ENCODE peak calls at places on chromosome 9, in five cellular contexts. One of them, this sample, is unnamed.

GRCh38 chr9:84493284-84493947 is 152.9 kb upstream of the SLC28A3 start:
- DNase-seq in activated CD4-positive, alpha-beta T cell treated with anti-CD3 and anti-CD28 coated beads, Interleukin-2, amount 50 U/mL, for 1 hour: no peak
- DNase-seq in neural progenitor cell: peak; percentile 7
- DNase-seq in HT1080: no peak
- DNase-seq in stimulated activated naive CD4-positive, alpha-beta T cell: no peak
- DNase-seq in this sample: no peak

GRCh38 chr9:36748322-36748899 is 175.7 kb downstream of the MELK start:
- DNase-seq in neural progenitor cell: peak; percentile 84
- DNase-seq in stimulated activated naive CD4-positive, alpha-beta T cell: no peak
- DNase-seq in HT1080: peak; percentile 22
- DNase-seq in activated CD4-positive, alpha-beta T cell treated with anti-CD3 and anti-CD28 coated beads, Interleukin-2, amount 50 U/mL, for 1 hour: peak; percentile 17
- DNase-seq in this sample: peak; percentile 83

GRCh38 chr9:6779417-6780241 is 21.9 kb downstream of the KDM4C start:
- DNase-seq in neural progenitor cell: no peak
- DNase-seq in activated CD4-positive, alpha-beta T cell treated with anti-CD3 and anti-CD28 coated beads, Interleukin-2, amount 50 U/mL, for 1 hour: no peak
- DNase-seq in stimulated activated naive CD4-positive, alpha-beta T cell: no peak
- DNase-seq in HT1080: no peak
- DNase-seq in this sample: no peak

GRCh38 chr9:74379718-74380117 is 117.4 kb upstream of the RORB start:
- DNase-seq in HT1080: peak; percentile 53
- DNase-seq in activated CD4-positive, alpha-beta T cell treated with anti-CD3 and anti-CD28 coated beads, Interleukin-2, amount 50 U/mL, for 1 hour: no peak
- DNase-seq in stimulated activated naive CD4-positive, alpha-beta T cell: no peak
- DNase-seq in neural progenitor cell: peak; percentile 70
- DNase-seq in this sample: peak; percentile 51

GRCh38 chr9:124658165-124659017 is 112.7 kb downstream of the NR6A1 start:
- DNase-seq in activated CD4-positive, alpha-beta T cell treated with anti-CD3 and anti-CD28 coated beads, Interleukin-2, amount 50 U/mL, for 1 hour: no peak
- DNase-seq in stimulated activated naive CD4-positive, alpha-beta T cell: peak; percentile 41
- DNase-seq in neural progenitor cell: peak; percentile 87
- DNase-seq in HT1080: peak; percentile 96
- DNase-seq in this sample: peak; percentile 45

GRCh38 chr9:94101169-94101853 is 17.0 kb downstream of the PTPDC1 start:
- DNase-seq in neural progenitor cell: no peak
- DNase-seq in stimulated activated naive CD4-positive, alpha-beta T cell: no peak
- DNase-seq in activated CD4-positive, alpha-beta T cell treated with anti-CD3 and anti-CD28 coated beads, Interleukin-2, amount 50 U/mL, for 1 hour: no peak
- DNase-seq in HT1080: no peak
- DNase-seq in this sample: no peak

GRCh38 chr9:84300271-84300670 is 40.3 kb downstream of the SLC28A3 start:
- DNase-seq in HT1080: no peak
- DNase-seq in activated CD4-positive, alpha-beta T cell treated with anti-CD3 and anti-CD28 coated beads, Interleukin-2, amount 50 U/mL, for 1 hour: no peak
- DNase-seq in neural progenitor cell: no peak
- DNase-seq in stimulated activated naive CD4-positive, alpha-beta T cell: no peak
- DNase-seq in this sample: no peak

GRCh38 chr9:125457357-125457756 is 195.7 kb downstream of the GAPVD1 start:
- DNase-seq in neural progenitor cell: no peak
- DNase-seq in activated CD4-positive, alpha-beta T cell treated with anti-CD3 and anti-CD28 coated beads, Interleukin-2, amount 50 U/mL, for 1 hour: no peak
- DNase-seq in stimulated activated naive CD4-positive, alpha-beta T cell: no peak
- DNase-seq in HT1080: no peak
- DNase-seq in this sample: no peak

GRCh38 chr9:119298076-119298853 is 71.0 kb downstream of the BRINP1 start:
- DNase-seq in neural progenitor cell: peak; percentile 49
- DNase-seq in stimulated activated naive CD4-positive, alpha-beta T cell: no peak
- DNase-seq in activated CD4-positive, alpha-beta T cell treated with anti-CD3 and anti-CD28 coated beads, Interleukin-2, amount 50 U/mL, for 1 hour: no peak
- DNase-seq in HT1080: no peak
- DNase-seq in this sample: no peak

GRCh38 chr9:125659954-125660353 is 47.1 kb downstream of the MAPKAP1 start:
- DNase-seq in HT1080: peak; percentile 85
- DNase-seq in neural progenitor cell: no peak
- DNase-seq in stimulated activated naive CD4-positive, alpha-beta T cell: no peak
- DNase-seq in activated CD4-positive, alpha-beta T cell treated with anti-CD3 and anti-CD28 coated beads, Interleukin-2, amount 50 U/mL, for 1 hour: no peak
- DNase-seq in this sample: no peak

GRCh38 chr9:111601237-111602018 is 2.0 kb upstream of the PTGR1 start:
- DNase-seq in neural progenitor cell: no peak
- DNase-seq in activated CD4-positive, alpha-beta T cell treated with anti-CD3 and anti-CD28 coated beads, Interleukin-2, amount 50 U/mL, for 1 hour: no peak
- DNase-seq in stimulated activated naive CD4-positive, alpha-beta T cell: no peak
- DNase-seq in HT1080: no peak
- DNase-seq in this sample: no peak

GRCh38 chr9:71793386-71794105 is 25.2 kb upstream of the CEMIP2 start:
- DNase-seq in neural progenitor cell: peak; percentile 82
- DNase-seq in stimulated activated naive CD4-positive, alpha-beta T cell: no peak
- DNase-seq in activated CD4-positive, alpha-beta T cell treated with anti-CD3 and anti-CD28 coated beads, Interleukin-2, amount 50 U/mL, for 1 hour: no peak
- DNase-seq in HT1080: peak; percentile 46
- DNase-seq in this sample: no peak

GRCh38 chr9:90029996-90030395 is 425.2 kb downstream of the GADD45G start:
- DNase-seq in HT1080: peak; percentile 21
- DNase-seq in neural progenitor cell: no peak
- DNase-seq in stimulated activated naive CD4-positive, alpha-beta T cell: no peak
- DNase-seq in activated CD4-positive, alpha-beta T cell treated with anti-CD3 and anti-CD28 coated beads, Interleukin-2, amount 50 U/mL, for 1 hour: no peak
- DNase-seq in this sample: no peak

GRCh38 chr9:77595426-77596051 is 52.6 kb downstream of the GNA14 start:
- DNase-seq in HT1080: no peak
- DNase-seq in activated CD4-positive, alpha-beta T cell treated with anti-CD3 and anti-CD28 coated beads, Interleukin-2, amount 50 U/mL, for 1 hour: no peak
- DNase-seq in neural progenitor cell: no peak
- DNase-seq in stimulated activated naive CD4-positive, alpha-beta T cell: no peak
- DNase-seq in this sample: no peak

GRCh38 chr9:124384210-124384609 is 31.0 kb downstream of the PSMB7 start:
- DNase-seq in neural progenitor cell: no peak
- DNase-seq in HT1080: no peak
- DNase-seq in activated CD4-positive, alpha-beta T cell treated with anti-CD3 and anti-CD28 coated beads, Interleukin-2, amount 50 U/mL, for 1 hour: no peak
- DNase-seq in stimulated activated naive CD4-positive, alpha-beta T cell: no peak
- DNase-seq in this sample: no peak

GRCh38 chr9:87422999-87423398 is 74.7 kb upstream of the DAPK1 start:
- DNase-seq in activated CD4-positive, alpha-beta T cell treated with anti-CD3 and anti-CD28 coated beads, Interleukin-2, amount 50 U/mL, for 1 hour: no peak
- DNase-seq in neural progenitor cell: no peak
- DNase-seq in stimulated activated naive CD4-positive, alpha-beta T cell: no peak
- DNase-seq in HT1080: no peak
- DNase-seq in this sample: no peak

GRCh38 chr9:29241320-29241719 is 1668.0 kb upstream of the C9orf72 start:
- DNase-seq in HT1080: peak; percentile 28
- DNase-seq in activated CD4-positive, alpha-beta T cell treated with anti-CD3 and anti-CD28 coated beads, Interleukin-2, amount 50 U/mL, for 1 hour: no peak
- DNase-seq in stimulated activated naive CD4-positive, alpha-beta T cell: no peak
- DNase-seq in neural progenitor cell: no peak
- DNase-seq in this sample: no peak

GRCh38 chr9:77498891-77499290 is 149.2 kb downstream of the GNA14 start:
- DNase-seq in neural progenitor cell: no peak
- DNase-seq in stimulated activated naive CD4-positive, alpha-beta T cell: no peak
- DNase-seq in activated CD4-positive, alpha-beta T cell treated with anti-CD3 and anti-CD28 coated beads, Interleukin-2, amount 50 U/mL, for 1 hour: no peak
- DNase-seq in HT1080: no peak
- DNase-seq in this sample: no peak

GRCh38 chr9:24090566-24090965 is 264.5 kb upstream of the ELAVL2 start:
- DNase-seq in stimulated activated naive CD4-positive, alpha-beta T cell: no peak
- DNase-seq in activated CD4-positive, alpha-beta T cell treated with anti-CD3 and anti-CD28 coated beads, Interleukin-2, amount 50 U/mL, for 1 hour: no peak
- DNase-seq in neural progenitor cell: no peak
- DNase-seq in HT1080: no peak
- DNase-seq in this sample: no peak

GRCh38 chr9:89922099-89922498 is 317.3 kb downstream of the GADD45G start:
- DNase-seq in neural progenitor cell: no peak
- DNase-seq in activated CD4-positive, alpha-beta T cell treated with anti-CD3 and anti-CD28 coated beads, Interleukin-2, amount 50 U/mL, for 1 hour: no peak
- DNase-seq in HT1080: no peak
- DNase-seq in stimulated activated naive CD4-positive, alpha-beta T cell: no peak
- DNase-seq in this sample: no peak

GRCh38 chr9:105114956-105115728 is 129.3 kb upstream of the SLC44A1 start:
- DNase-seq in neural progenitor cell: no peak
- DNase-seq in activated CD4-positive, alpha-beta T cell treated with anti-CD3 and anti-CD28 coated beads, Interleukin-2, amount 50 U/mL, for 1 hour: no peak
- DNase-seq in HT1080: peak; percentile 85
- DNase-seq in stimulated activated naive CD4-positive, alpha-beta T cell: no peak
- DNase-seq in this sample: no peak

GRCh38 chr9:134492721-134493470 is 148.7 kb upstream of the COL5A1 start:
- DNase-seq in activated CD4-positive, alpha-beta T cell treated with anti-CD3 and anti-CD28 coated beads, Interleukin-2, amount 50 U/mL, for 1 hour: no peak
- DNase-seq in HT1080: no peak
- DNase-seq in stimulated activated naive CD4-positive, alpha-beta T cell: no peak
- DNase-seq in neural progenitor cell: no peak
- DNase-seq in this sample: no peak

GRCh38 chr9:127897194-127897692 is 2.2 kb downstream of the ST6GALNAC6 start:
- DNase-seq in HT1080: no peak
- DNase-seq in activated CD4-positive, alpha-beta T cell treated with anti-CD3 and anti-CD28 coated beads, Interleukin-2, amount 50 U/mL, for 1 hour: peak; percentile 25
- DNase-seq in neural progenitor cell: peak; percentile 95
- DNase-seq in stimulated activated naive CD4-positive, alpha-beta T cell: peak; percentile 42
- DNase-seq in this sample: peak; percentile 87

GRCh38 chr9:84343111-84343521 is 2.6 kb upstream of the SLC28A3 start:
- DNase-seq in HT1080: no peak
- DNase-seq in stimulated activated naive CD4-positive, alpha-beta T cell: no peak
- DNase-seq in neural progenitor cell: no peak
- DNase-seq in activated CD4-positive, alpha-beta T cell treated with anti-CD3 and anti-CD28 coated beads, Interleukin-2, amount 50 U/mL, for 1 hour: no peak
- DNase-seq in this sample: no peak

GRCh38 chr9:83981126-83981871 is 694 bp downstream of the RMI1 start:
- DNase-seq in HT1080: peak; percentile 47
- DNase-seq in neural progenitor cell: peak; percentile 53
- DNase-seq in activated CD4-positive, alpha-beta T cell treated with anti-CD3 and anti-CD28 coated beads, Interleukin-2, amount 50 U/mL, for 1 hour: no peak
- DNase-seq in stimulated activated naive CD4-positive, alpha-beta T cell: no peak
- DNase-seq in this sample: peak; percentile 78

GRCh38 chr9:91451431-91452270 is 28.0 kb upstream of the NFIL3 start:
- DNase-seq in stimulated activated naive CD4-positive, alpha-beta T cell: no peak
- DNase-seq in activated CD4-positive, alpha-beta T cell treated with anti-CD3 and anti-CD28 coated beads, Interleukin-2, amount 50 U/mL, for 1 hour: no peak
- DNase-seq in neural progenitor cell: no peak
- DNase-seq in HT1080: peak; percentile 56
- DNase-seq in this sample: no peak

GRCh38 chr9:76311576-76311975 is 82.7 kb downstream of the RFK start:
- DNase-seq in HT1080: no peak
- DNase-seq in stimulated activated naive CD4-positive, alpha-beta T cell: no peak
- DNase-seq in neural progenitor cell: no peak
- DNase-seq in activated CD4-positive, alpha-beta T cell treated with anti-CD3 and anti-CD28 coated beads, Interleukin-2, amount 50 U/mL, for 1 hour: no peak
- DNase-seq in this sample: no peak

GRCh38 chr9:117278020-117278419 is 136.8 kb downstream of the ASTN2 start:
- DNase-seq in stimulated activated naive CD4-positive, alpha-beta T cell: no peak
- DNase-seq in HT1080: no peak
- DNase-seq in activated CD4-positive, alpha-beta T cell treated with anti-CD3 and anti-CD28 coated beads, Interleukin-2, amount 50 U/mL, for 1 hour: no peak
- DNase-seq in neural progenitor cell: no peak
- DNase-seq in this sample: no peak